ENCODE peak calls at places on chromosomes 7 and 10, in four cellular contexts. One of them, this sample, is unnamed.

GRCh38 chr10:18738835-18739234 is 79.6 kb downstream of the ARL5B start:
- DNase-seq in IMR-90: peak
- DNase-seq in GM12878: no peak
- DNase-seq in K562: no peak
- DNase-seq in this sample: no peak

GRCh38 chr10:21534611-21535493 is 820 bp downstream of the MLLT10 start:
- DNase-seq in IMR-90: peak
- DNase-seq in GM12878: no peak
- DNase-seq in K562: peak
- DNase-seq in this sample: peak

GRCh38 chr10:2897619-2898508 is 169.5 kb upstream of the PFKP start:
- DNase-seq in IMR-90: no peak
- DNase-seq in GM12878: no peak
- DNase-seq in K562: no peak
- DNase-seq in this sample: no peak

GRCh38 chr7:88200793-88201192 is 19.0 kb downstream of the SRI start:
- DNase-seq in IMR-90: no peak
- DNase-seq in GM12878: no peak
- DNase-seq in K562: no peak
- DNase-seq in this sample: no peak

GRCh38 chr7:35351466-35351865 is 97.6 kb upstream of the TBX20 start:
- DNase-seq in IMR-90: no peak
- DNase-seq in GM12878: no peak
- DNase-seq in K562: no peak
- DNase-seq in this sample: no peak

GRCh38 chr10:33524966-33525365 is 190.5 kb upstream of the NRP1 start:
- DNase-seq in IMR-90: peak
- DNase-seq in GM12878: no peak
- DNase-seq in K562: no peak
- DNase-seq in this sample: no peak

GRCh38 chr7:49866910-49867309 is 93.5 kb downstream of the VWC2 start:
- DNase-seq in IMR-90: no peak
- DNase-seq in GM12878: no peak
- DNase-seq in K562: no peak
- DNase-seq in this sample: no peak

GRCh38 chr7:129271500-129272355 is 46.9 kb downstream of the AHCYL2 start:
- DNase-seq in IMR-90: peak
- DNase-seq in GM12878: peak
- DNase-seq in K562: peak
- DNase-seq in this sample: peak

GRCh38 chr7:18408868-18409267 is 86.7 kb upstream of the HDAC9 start:
- DNase-seq in IMR-90: no peak
- DNase-seq in GM12878: no peak
- DNase-seq in K562: no peak
- DNase-seq in this sample: no peak

GRCh38 chr7:3537210-3537875 is 236.3 kb downstream of the SDK1 start:
- DNase-seq in IMR-90: peak
- DNase-seq in GM12878: no peak
- DNase-seq in K562: no peak
- DNase-seq in this sample: no peak

GRCh38 chr7:120114626-120115025 is 158.3 kb upstream of the KCND2 start:
- DNase-seq in IMR-90: no peak
- DNase-seq in GM12878: no peak
- DNase-seq in K562: no peak
- DNase-seq in this sample: no peak

GRCh38 chr7:105788816-105789349 is 87.5 kb downstream of the ATXN7L1 start:
- DNase-seq in IMR-90: no peak
- DNase-seq in GM12878: no peak
- DNase-seq in K562: no peak
- DNase-seq in this sample: no peak

GRCh38 chr10:127888526-127889312 is 4.0 kb downstream of the CLRN3 start:
- DNase-seq in IMR-90: no peak
- DNase-seq in GM12878: no peak
- DNase-seq in K562: no peak
- DNase-seq in this sample: no peak

GRCh38 chr7:127996253-127997071 is 34.8 kb downstream of the LRRC4 start:
- DNase-seq in IMR-90: no peak
- DNase-seq in GM12878: no peak
- DNase-seq in K562: peak
- DNase-seq in this sample: no peak

GRCh38 chr7:21908746-21909145 is 37.0 kb downstream of the CDCA7L start:
- DNase-seq in IMR-90: no peak
- DNase-seq in GM12878: no peak
- DNase-seq in K562: no peak
- DNase-seq in this sample: no peak

GRCh38 chr10:71771821-71772617 is 1.3 kb downstream of the VSIR start:
- DNase-seq in IMR-90: peak
- DNase-seq in GM12878: no peak
- DNase-seq in K562: peak
- DNase-seq in this sample: no peak

GRCh38 chr7:14902589-14902963 is at the start of gene DGKB:
- DNase-seq in IMR-90: peak
- DNase-seq in GM12878: no peak
- DNase-seq in K562: no peak
- DNase-seq in this sample: peak

GRCh38 chr7:81655271-81655670 is 114.6 kb downstream of the HGF start:
- DNase-seq in IMR-90: peak
- DNase-seq in GM12878: no peak
- DNase-seq in K562: no peak
- DNase-seq in this sample: no peak

GRCh38 chr7:37449621-37450020 is 957 bp upstream of the ELMO1 start:
- DNase-seq in IMR-90: no peak
- DNase-seq in GM12878: no peak
- DNase-seq in K562: no peak
- DNase-seq in this sample: no peak

GRCh38 chr10:15745748-15746147 is 26.0 kb upstream of the ITGA8 start:
- DNase-seq in IMR-90: peak
- DNase-seq in GM12878: no peak
- DNase-seq in K562: no peak
- DNase-seq in this sample: no peak

GRCh38 chr10:71216751-71217265 is 4.4 kb downstream of the UNC5B start:
- DNase-seq in IMR-90: no peak
- DNase-seq in GM12878: no peak
- DNase-seq in K562: no peak
- DNase-seq in this sample: no peak

GRCh38 chr7:88789480-88790064 is 6.0 kb downstream of the TEX47 start:
- DNase-seq in IMR-90: peak
- DNase-seq in GM12878: no peak
- DNase-seq in K562: peak
- DNase-seq in this sample: no peak

GRCh38 chr7:13017881-13018280 is 330.4 kb downstream of the ARL4A start:
- DNase-seq in IMR-90: no peak
- DNase-seq in GM12878: no peak
- DNase-seq in K562: no peak
- DNase-seq in this sample: no peak

GRCh38 chr7:12583922-12584321 is 13.4 kb downstream of the SCIN start:
- DNase-seq in IMR-90: no peak
- DNase-seq in GM12878: no peak
- DNase-seq in K562: no peak
- DNase-seq in this sample: no peak

GRCh38 chr10:59134302-59134701 is 42.1 kb upstream of the PHYHIPL start:
- DNase-seq in IMR-90: no peak
- DNase-seq in GM12878: no peak
- DNase-seq in K562: no peak
- DNase-seq in this sample: no peak

GRCh38 chr10:77325233-77325537 is 312.4 kb downstream of the KCNMA1 start:
- DNase-seq in IMR-90: no peak
- DNase-seq in GM12878: no peak
- DNase-seq in K562: no peak
- DNase-seq in this sample: no peak

GRCh38 chr7:158778476-158778875 is 50.8 kb downstream of the ESYT2 start:
- DNase-seq in IMR-90: peak
- DNase-seq in GM12878: no peak
- DNase-seq in K562: no peak
- DNase-seq in this sample: no peak

GRCh38 chr10:45000764-45001381 is at the start of gene ZNF22:
- DNase-seq in IMR-90: peak
- DNase-seq in GM12878: no peak
- DNase-seq in K562: peak
- DNase-seq in this sample: peak

GRCh38 chr10:26334932-26335573 is 103.1 kb upstream of the APBB1IP start:
- DNase-seq in IMR-90: peak
- DNase-seq in GM12878: peak
- DNase-seq in K562: peak
- DNase-seq in this sample: peak

GRCh38 chr7:94671444-94672235 is 15.7 kb upstream of the SGCE start:
- DNase-seq in IMR-90: no peak
- DNase-seq in GM12878: no peak
- DNase-seq in K562: no peak
- DNase-seq in this sample: no peak

GRCh38 chr10:97099868-97100267 is 85.9 kb downstream of the SLIT1 start:
- DNase-seq in IMR-90: no peak
- DNase-seq in GM12878: no peak
- DNase-seq in K562: no peak
- DNase-seq in this sample: no peak

GRCh38 chr7:135160098-135160857 is 10.2 kb downstream of the CYREN start:
- DNase-seq in IMR-90: peak
- DNase-seq in GM12878: no peak
- DNase-seq in K562: peak
- DNase-seq in this sample: peak

GRCh38 chr10:44978213-44978569 is 418 bp downstream of the DEPP1 start:
- DNase-seq in IMR-90: no peak
- DNase-seq in GM12878: no peak
- DNase-seq in K562: no peak
- DNase-seq in this sample: no peak

GRCh38 chr7:110017405-110017804 is 1073.5 kb upstream of the LRRN3 start:
- DNase-seq in IMR-90: no peak
- DNase-seq in GM12878: no peak
- DNase-seq in K562: no peak
- DNase-seq in this sample: no peak

GRCh38 chr7:80830000-80830399 is 88.9 kb downstream of the SEMA3C start:
- DNase-seq in IMR-90: no peak
- DNase-seq in GM12878: no peak
- DNase-seq in K562: no peak
- DNase-seq in this sample: no peak

GRCh38 chr7:38539477-38540081 is 91.6 kb downstream of the AMPH start:
- DNase-seq in IMR-90: no peak
- DNase-seq in GM12878: no peak
- DNase-seq in K562: no peak
- DNase-seq in this sample: no peak

GRCh38 chr10:75021851-75022250 is 89.6 kb upstream of the SAMD8 start:
- DNase-seq in IMR-90: no peak
- DNase-seq in GM12878: no peak
- DNase-seq in K562: no peak
- DNase-seq in this sample: no peak

GRCh38 chr10:101405006-101405405 is 51.0 kb downstream of the BTRC start:
- DNase-seq in IMR-90: no peak
- DNase-seq in GM12878: no peak
- DNase-seq in K562: no peak
- DNase-seq in this sample: no peak

GRCh38 chr7:75937958-75938786 is 23.2 kb downstream of the POR start:
- DNase-seq in IMR-90: peak
- DNase-seq in GM12878: no peak
- DNase-seq in K562: peak
- DNase-seq in this sample: no peak

GRCh38 chr10:62384057-62384446 is 9.9 kb downstream of the ZNF365 start:
- DNase-seq in IMR-90: peak
- DNase-seq in GM12878: peak
- DNase-seq in K562: peak
- DNase-seq in this sample: no peak
- TF ChIP-seq BHLHE40 in IMR-90: no peak
- TF ChIP-seq BHLHE40 in GM12878: no peak
- TF ChIP-seq BHLHE40 in K562: no peak
- TF ChIP-seq BHLHE40 in this sample: no peak

DNA sequence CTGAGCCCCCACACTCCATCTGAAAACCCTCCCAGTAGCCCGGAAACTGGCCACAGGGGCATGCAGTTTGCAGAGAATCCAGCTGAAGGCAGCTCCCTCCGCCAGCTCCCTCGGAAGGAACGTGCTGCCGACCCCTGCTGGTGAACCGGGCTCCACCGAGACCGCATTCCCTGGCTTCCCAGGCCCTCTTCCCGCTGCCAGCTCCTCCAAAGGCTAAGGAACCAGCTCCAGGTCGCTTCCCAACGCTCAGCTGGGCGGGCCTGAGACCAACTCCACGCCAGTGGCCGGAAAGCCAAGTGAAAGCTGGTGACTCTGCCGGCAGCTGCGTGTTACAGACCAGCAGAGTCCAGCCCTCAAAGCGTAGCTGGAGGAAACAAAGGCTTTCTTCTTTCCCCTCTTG is 35.8 kb downstream of the GPER1 start:
- DNase-seq in IMR-90: peak
- DNase-seq in GM12878: no peak
- DNase-seq in K562: no peak
- DNase-seq in this sample: peak
- TF ChIP-seq BHLHE40 in IMR-90: peak
- TF ChIP-seq BHLHE40 in GM12878: no peak
- TF ChIP-seq BHLHE40 in K562: no peak
- TF ChIP-seq BHLHE40 in this sample: no peak

GRCh38 chr10:815338-816104 is 116.0 kb downstream of the LARP4B start:
- DNase-seq in IMR-90: no peak
- DNase-seq in GM12878: no peak
- DNase-seq in K562: no peak
- DNase-seq in this sample: peak
- TF ChIP-seq BHLHE40 in IMR-90: no peak
- TF ChIP-seq BHLHE40 in GM12878: no peak
- TF ChIP-seq BHLHE40 in K562: no peak
- TF ChIP-seq BHLHE40 in this sample: no peak

GRCh38 chr10:80474920-80475319 is 20.8 kb downstream of the TSPAN14 start:
- DNase-seq in IMR-90: no peak
- DNase-seq in GM12878: no peak
- DNase-seq in K562: no peak
- DNase-seq in this sample: no peak
- TF ChIP-seq BHLHE40 in IMR-90: no peak
- TF ChIP-seq BHLHE40 in GM12878: no peak
- TF ChIP-seq BHLHE40 in K562: no peak
- TF ChIP-seq BHLHE40 in this sample: no peak